ENCODE peak calls at places on chromosomes 11 and 22, in eight cellular contexts. J, N, E, X, R, L, Y and B are unnamed samples.

GRCh38 chr11:74694136-74694535 is 37.1 kb downstream of the CHRDL2 start:
- DNase-seq in J (no peak), N (no peak), E (no peak), X (no peak), R (no peak), L (no peak), Y (no peak), B (no peak)

GRCh38 chr22:49491221-49491635 is 336.4 kb downstream of the BRD1 start:
- DNase-seq in J (no peak), N (no peak), E (no peak), X (no peak), R (no peak), L (no peak), Y (no peak), B (no peak)

GRCh38 chr22:29890760-29891159 is 7.8 kb downstream of the MTMR3 start:
- DNase-seq in J (no peak), N (no peak), E (no peak), X (no peak), R (no peak), L (no peak), Y (no peak), B (no peak)

GRCh38 chr11:115701284-115701875 is 197.2 kb upstream of the CADM1 start:
- DNase-seq in J (no peak), N (no peak), E (no peak), X (no peak), R (no peak), L (no peak), Y (no peak), B (no peak)

GRCh38 chr11:18775492-18776292 is 15.9 kb downstream of the PTPN5 start:
- DNase-seq in J (peak; percentile 75), N (peak; percentile 64), E (no peak), X (no peak), R (no peak), L (peak; percentile 81), Y (peak; percentile 15), B (peak; percentile 21)

GRCh38 chr11:115422013-115422697 is 82.1 kb downstream of the CADM1 start:
- DNase-seq in J (no peak), N (no peak), E (no peak), X (no peak), R (no peak), L (no peak), Y (no peak), B (no peak)

GRCh38 chr11:67053896-67054850 is 2.5 kb upstream of the RHOD start:
- DNase-seq in J (peak; percentile 55), N (peak; percentile 66), E (no peak), X (no peak), R (peak; percentile 70), L (peak; percentile 57), Y (no peak), B (peak; percentile 24)

GRCh38 chr11:69625476-69625875 is 15.5 kb upstream of the CCND1 start:
- DNase-seq in J (no peak), N (no peak), E (no peak), X (no peak), R (no peak), L (no peak), Y (no peak), B (no peak)

GRCh38 chr11:129731316-129731715 is 84.3 kb upstream of the TMEM45B start:
- DNase-seq in J (no peak), N (no peak), E (no peak), X (no peak), R (no peak), L (no peak), Y (no peak), B (no peak)

GRCh38 chr11:111561306-111561705 is 20.8 kb downstream of the LAYN start:
- DNase-seq in J (no peak), N (no peak), E (no peak), X (no peak), R (no peak), L (no peak), Y (no peak), B (no peak)

GRCh38 chr22:16783930-16784354 is 41.3 kb downstream of the XKR3 start:
- DNase-seq in J (no peak), N (no peak), E (no peak), X (no peak), R (no peak), L (peak; percentile 2), Y (peak; percentile 12), B (no peak)

GRCh38 chr11:121615506-121615905 is 162.7 kb upstream of the SORL1-AS1 start:
- DNase-seq in J (no peak), N (no peak), E (no peak), X (no peak), R (peak; percentile 27), L (no peak), Y (no peak), B (no peak)

GRCh38 chr11:65542738-65543390 is 15.3 kb downstream of the LTBP3 start:
- DNase-seq in J (no peak), N (no peak), E (no peak), X (no peak), R (no peak), L (no peak), Y (no peak), B (no peak)

GRCh38 chr11:119764108-119764874 is 35.3 kb upstream of the NECTIN1 start:
- DNase-seq in J (no peak), N (peak; percentile 62), E (no peak), X (no peak), R (peak; percentile 10), L (no peak), Y (no peak), B (no peak)

GRCh38 chr11:44366741-44367140 is 56.8 kb upstream of the ALX4 start:
- DNase-seq in J (no peak), N (no peak), E (no peak), X (no peak), R (no peak), L (no peak), Y (no peak), B (no peak)

GRCh38 chr11:26953770-26954392 is 40.0 kb upstream of the FIBIN start:
- DNase-seq in J (no peak), N (no peak), E (no peak), X (no peak), R (no peak), L (no peak), Y (no peak), B (no peak)

GRCh38 chr11:47979378-47980092 is 824 bp upstream of the PTPRJ start:
- DNase-seq in J (peak; percentile 18), N (no peak), E (no peak), X (no peak), R (no peak), L (no peak), Y (no peak), B (no peak)

GRCh38 chr11:27795955-27796861 is 96.0 kb upstream of the BDNF start:
- DNase-seq in J (peak; percentile 57), N (no peak), E (no peak), X (no peak), R (no peak), L (no peak), Y (no peak), B (no peak)

GRCh38 chr22:29093501-29093921 is 20.7 kb downstream of the KREMEN1 start:
- DNase-seq in J (no peak), N (peak; percentile 63), E (no peak), X (no peak), R (no peak), L (no peak), Y (no peak), B (no peak)

GRCh38 chr11:83921447-83922192 is 635.5 kb upstream of the CCDC90B start:
- DNase-seq in J (no peak), N (no peak), E (no peak), X (no peak), R (no peak), L (no peak), Y (no peak), B (no peak)

GRCh38 chr11:46759196-46759595 is 40.2 kb downstream of the F2 start:
- DNase-seq in J (no peak), N (no peak), E (no peak), X (no peak), R (no peak), L (no peak), Y (no peak), B (no peak)

GRCh38 chr11:115941481-115941993 is 437.3 kb upstream of the CADM1 start:
- DNase-seq in J (no peak), N (no peak), E (no peak), X (no peak), R (peak; percentile 92), L (peak; percentile 66), Y (no peak), B (no peak)

GRCh38 chr11:69416746-69417145 is 64.7 kb upstream of the LINC01488 start:
- DNase-seq in J (no peak), N (no peak), E (no peak), X (no peak), R (no peak), L (no peak), Y (no peak), B (no peak)

GRCh38 chr11:69022268-69022667 is 9.2 kb upstream of the MRGPRF start:
- DNase-seq in J (no peak), N (no peak), E (no peak), X (no peak), R (no peak), L (no peak), Y (no peak), B (no peak)